ENCODE peak calls at places on chromosomes 7 and 10, in nine cellular contexts. S is OCI-LY7, Q is MM.1S, A is GM23338, M is HCT116, U is GM23248, W is PC-3, P is hepatocyte, K is SK-N-SH. N is an unnamed sample.

GRCh38 chr7:134513169-134513752 is 14.1 kb upstream of the AKR1B10 start:
- DNase-seq in S (peak), Q (peak), A (peak), M (no peak), U (peak), W (peak), P (peak), K (peak), N (peak)

GRCh38 chr10:88318803-88319202 is 264.3 kb downstream of the RNLS start:
- DNase-seq in S (peak), Q (peak), A (peak), M (peak), U (peak), W (no peak), P (no peak), K (no peak), N (no peak)

GRCh38 chr7:48665361-48666135 is 258.8 kb upstream of the CDC14C start:
- DNase-seq in S (no peak), Q (no peak), A (no peak), M (no peak), U (no peak), W (no peak), P (no peak), K (no peak), N (no peak)

GRCh38 chr10:86346169-86346793 is 20.3 kb downstream of the GRID1 start:
- DNase-seq in S (no peak), Q (no peak), A (no peak), M (no peak), U (no peak), W (no peak), P (no peak), K (peak), N (peak)

GRCh38 chr7:610531-611280 is 91.1 kb upstream of the PDGFA start:
- DNase-seq in S (no peak), Q (no peak), A (no peak), M (no peak), U (peak), W (no peak), P (peak), K (no peak), N (no peak)

GRCh38 chr7:130912910-130913720 is 179.1 kb upstream of the KLF14 start:
- DNase-seq in S (peak), Q (peak), A (no peak), M (peak), U (peak), W (peak), P (peak), K (no peak), N (peak)

GRCh38 chr7:506921-507622 is 12.6 kb downstream of the PDGFA start:
- DNase-seq in S (no peak), Q (no peak), A (no peak), M (no peak), U (no peak), W (no peak), P (no peak), K (no peak), N (no peak)

GRCh38 chr10:87661861-87662785 is 2.4 kb downstream of the PAPSS2 start:
- DNase-seq in S (no peak), Q (no peak), A (peak), M (no peak), U (peak), W (peak), P (no peak), K (no peak), N (no peak)

GRCh38 chr10:602391-603005 is 87.0 kb downstream of the DIP2C start:
- DNase-seq in S (no peak), Q (no peak), A (no peak), M (no peak), U (no peak), W (no peak), P (no peak), K (no peak), N (no peak)

GRCh38 chr7:21338728-21339164 is 89.1 kb upstream of the SP4 start:
- DNase-seq in S (no peak), Q (no peak), A (no peak), M (no peak), U (no peak), W (peak), P (no peak), K (no peak), N (no peak)

GRCh38 chr7:104980969-104981670 is 32.9 kb upstream of the KMT2E start:
- DNase-seq in S (peak), Q (peak), A (peak), M (peak), U (peak), W (peak), P (peak), K (peak), N (peak)

GRCh38 chr10:107767185-107767584 is 602.7 kb upstream of the SORCS1 start:
- DNase-seq in S (no peak), Q (no peak), A (no peak), M (no peak), U (peak), W (no peak), P (no peak), K (no peak), N (no peak)

GRCh38 chr7:54995631-54996340 is 23.0 kb upstream of the EGFR start:
- DNase-seq in S (no peak), Q (no peak), A (no peak), M (peak), U (peak), W (peak), P (peak), K (no peak), N (no peak)

GRCh38 chr7:2754086-2754485 is 66.1 kb downstream of the AMZ1 start:
- DNase-seq in S (no peak), Q (no peak), A (no peak), M (no peak), U (peak), W (no peak), P (no peak), K (no peak), N (no peak)

GRCh38 chr10:88707429-88708110 is 1.5 kb downstream of the LIPK start:
- DNase-seq in S (no peak), Q (no peak), A (no peak), M (peak), U (peak), W (no peak), P (no peak), K (no peak), N (no peak)

GRCh38 chr7:22121702-22122474 is 176.2 kb upstream of the CDCA7L start:
- DNase-seq in S (no peak), Q (no peak), A (no peak), M (no peak), U (peak), W (no peak), P (no peak), K (no peak), N (no peak)

GRCh38 chr7:12866237-12866636 is 178.8 kb downstream of the ARL4A start:
- DNase-seq in S (no peak), Q (no peak), A (no peak), M (no peak), U (no peak), W (no peak), P (no peak), K (no peak), N (peak)

GRCh38 chr10:5317547-5318107 is 47.1 kb upstream of the UCN3 start:
- DNase-seq in S (peak), Q (no peak), A (no peak), M (no peak), U (peak), W (peak), P (no peak), K (no peak), N (no peak)

GRCh38 chr7:51635801-51636200 is 319.2 kb upstream of the COBL start:
- DNase-seq in S (no peak), Q (no peak), A (no peak), M (no peak), U (no peak), W (no peak), P (no peak), K (no peak), N (no peak)

GRCh38 chr10:114473776-114474175 is 69.5 kb upstream of the AFAP1L2 start:
- DNase-seq in S (no peak), Q (no peak), A (no peak), M (no peak), U (no peak), W (no peak), P (peak), K (no peak), N (no peak)

GRCh38 chr10:97867220-97867800 is 17.7 kb downstream of the GOLGA7B start:
- DNase-seq in S (no peak), Q (no peak), A (no peak), M (no peak), U (no peak), W (no peak), P (no peak), K (no peak), N (no peak)

GRCh38 chr7:142248-142955 is 50.0 kb upstream of the FAM20C start:
- DNase-seq in S (no peak), Q (no peak), A (no peak), M (no peak), U (no peak), W (no peak), P (peak), K (no peak), N (no peak)

GRCh38 chr7:142925413-142925812 is 8.1 kb downstream of the TRPV5 start:
- DNase-seq in S (peak), Q (no peak), A (peak), M (no peak), U (no peak), W (no peak), P (no peak), K (no peak), N (no peak)

GRCh38 chr7:64886956-64887545 is 16.0 kb upstream of the ZNF273 start:
- DNase-seq in S (no peak), Q (no peak), A (no peak), M (no peak), U (no peak), W (no peak), P (no peak), K (peak), N (no peak)

GRCh38 chr7:1362301-1362700 is 97.0 kb downstream of the MICALL2 start:
- DNase-seq in S (no peak), Q (no peak), A (no peak), M (no peak), U (no peak), W (no peak), P (no peak), K (peak), N (no peak)

GRCh38 chr10:84551437-84552120 is 223.2 kb downstream of the CCSER2 start:
- DNase-seq in S (no peak), Q (no peak), A (no peak), M (no peak), U (no peak), W (no peak), P (no peak), K (no peak), N (no peak)

GRCh38 chr10:127194598-127194997 is 1.8 kb downstream of the INSYN2A start:
- DNase-seq in S (no peak), Q (no peak), A (no peak), M (no peak), U (no peak), W (no peak), P (no peak), K (no peak), N (no peak)

GRCh38 chr10:38605153-38605661 is 511.1 kb downstream of the ZNF37A start:
- DNase-seq in S (no peak), Q (no peak), A (peak), M (no peak), U (no peak), W (no peak), P (no peak), K (no peak), N (no peak)

GRCh38 chr7:77830649-77831355 is 32.2 kb downstream of the PHTF2 start:
- DNase-seq in S (no peak), Q (no peak), A (no peak), M (no peak), U (peak), W (no peak), P (no peak), K (no peak), N (no peak)

GRCh38 chr10:26805567-26806245 is 55.1 kb downstream of the ABI1 start:
- DNase-seq in S (no peak), Q (no peak), A (no peak), M (no peak), U (peak), W (no peak), P (peak), K (no peak), N (no peak)

GRCh38 chr7:110001254-110001938 is 1089.5 kb upstream of the LRRN3 start:
- DNase-seq in S (no peak), Q (no peak), A (no peak), M (no peak), U (no peak), W (no peak), P (no peak), K (peak), N (no peak)

GRCh38 chr7:90520484-90520883 is 51.0 kb downstream of the PTTG1IP2 start:
- DNase-seq in S (no peak), Q (no peak), A (peak), M (peak), U (peak), W (peak), P (peak), K (no peak), N (peak)

GRCh38 chr7:30556854-30557644 is 37.6 kb upstream of the GARS1 start:
- DNase-seq in S (no peak), Q (no peak), A (peak), M (no peak), U (no peak), W (peak), P (no peak), K (no peak), N (peak)

GRCh38 chr10:43124574-43125273 is 13.5 kb upstream of the CSGALNACT2 start:
- DNase-seq in S (no peak), Q (no peak), A (no peak), M (no peak), U (no peak), W (no peak), P (no peak), K (no peak), N (no peak)

GRCh38 chr10:35795131-35795819 is 153.2 kb upstream of the FZD8 start:
- DNase-seq in S (no peak), Q (no peak), A (no peak), M (no peak), U (peak), W (peak), P (no peak), K (no peak), N (no peak)
- TF ChIP-seq EZH2phosphoT487 in S (no peak), Q (no peak), A (no peak), M (no peak), U (no peak), W (no peak), P (no peak), K (no peak), N (no peak)

DNA sequence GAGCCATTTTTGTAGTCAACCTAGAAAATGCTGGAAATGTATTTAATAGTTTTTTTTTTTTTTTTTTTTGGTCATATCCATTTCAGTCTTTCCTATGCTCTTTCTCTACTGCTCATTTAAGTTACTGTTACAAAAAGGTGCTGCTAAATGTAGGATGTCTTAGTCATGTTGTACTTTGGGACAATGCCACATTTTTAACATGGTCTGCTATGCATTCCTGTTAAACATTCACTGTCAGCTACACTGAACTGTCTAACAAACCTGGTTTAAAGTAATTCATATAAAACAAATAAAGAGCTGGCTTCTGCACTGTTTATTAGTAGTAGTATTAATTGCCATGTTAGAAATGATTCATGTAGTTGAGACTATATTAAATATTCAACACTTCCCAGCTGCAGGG is 108.6 kb downstream of the NSUN6 start:
- DNase-seq in S (no peak), Q (no peak), A (no peak), M (no peak), U (peak), W (no peak), P (no peak), K (no peak), N (no peak)
- TF ChIP-seq EZH2phosphoT487 in S (no peak), Q (no peak), A (no peak), M (no peak), U (no peak), W (no peak), P (no peak), K (no peak), N (no peak)

DNA sequence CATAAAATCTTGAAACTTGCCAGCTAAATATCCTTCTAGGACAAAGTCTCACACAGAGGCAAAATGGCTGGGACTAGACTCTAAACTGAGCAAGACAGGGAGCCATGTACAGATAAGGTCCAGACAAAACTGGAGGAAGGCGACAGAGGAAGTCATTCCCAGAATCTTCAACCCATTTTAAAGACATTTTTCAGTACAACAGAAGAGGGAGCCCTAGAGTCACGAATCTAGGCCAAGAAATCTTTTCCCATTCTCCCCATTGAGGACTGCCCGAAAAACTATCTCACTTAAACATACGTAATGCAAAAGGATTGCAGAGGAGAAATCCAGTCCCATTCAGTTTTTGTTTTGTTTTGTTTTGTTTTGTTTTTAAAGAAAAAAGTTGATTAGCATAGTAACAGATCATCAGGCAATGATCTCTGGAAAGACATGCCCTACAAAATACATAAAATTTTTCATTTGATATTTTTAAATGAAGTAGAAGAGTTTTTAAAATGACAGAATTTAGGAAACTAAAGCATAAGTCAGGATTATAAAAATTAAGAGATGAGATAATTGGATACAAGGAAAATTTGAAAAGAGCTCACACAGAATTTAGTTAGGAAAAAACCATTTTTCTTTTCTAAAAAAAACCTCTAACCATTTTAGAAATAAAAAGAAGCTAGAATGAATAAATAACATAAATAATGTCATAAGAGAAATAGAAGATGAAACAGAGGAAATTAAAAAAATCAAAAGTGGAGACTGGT is 16.9 kb upstream of the PRF1 start:
- DNase-seq in S (no peak), Q (no peak), A (peak), M (peak), U (peak), W (peak), P (no peak), K (no peak), N (no peak)
- TF ChIP-seq EZH2phosphoT487 in S (no peak), Q (no peak), A (no peak), M (no peak), U (no peak), W (no peak), P (no peak), K (no peak), N (no peak)

GRCh38 chr10:103350175-103350521 is 792 bp downstream of the PCGF6 start:
- DNase-seq in S (no peak), Q (no peak), A (no peak), M (no peak), U (no peak), W (no peak), P (no peak), K (no peak), N (no peak)
- TF ChIP-seq EZH2phosphoT487 in S (no peak), Q (no peak), A (no peak), M (no peak), U (no peak), W (no peak), P (no peak), K (no peak), N (no peak)

DNA sequence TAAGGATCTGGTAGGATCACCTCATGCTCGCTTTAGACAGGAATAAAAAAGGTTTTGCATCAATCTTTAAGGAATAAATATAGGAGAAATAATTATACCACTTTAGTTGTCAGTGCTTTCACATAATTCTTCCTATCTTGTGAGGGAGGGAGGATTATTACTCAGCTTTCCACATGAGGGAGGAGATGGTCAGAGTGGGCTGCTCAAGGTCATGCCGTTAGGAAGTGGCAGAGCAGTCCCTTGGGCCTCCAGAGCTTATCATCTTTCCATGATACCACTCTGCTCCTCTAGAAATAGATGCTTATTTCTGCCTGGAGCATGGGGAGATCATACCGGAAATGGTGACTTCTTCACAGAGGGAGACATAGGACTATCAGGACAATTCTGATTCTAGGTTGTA is 356.9 kb downstream of the GPR158 start:
- DNase-seq in S (no peak), Q (no peak), A (no peak), M (no peak), U (no peak), W (no peak), P (no peak), K (no peak), N (no peak)
- TF ChIP-seq EZH2phosphoT487 in S (no peak), Q (no peak), A (no peak), M (no peak), U (no peak), W (no peak), P (no peak), K (no peak), N (no peak)

DNA sequence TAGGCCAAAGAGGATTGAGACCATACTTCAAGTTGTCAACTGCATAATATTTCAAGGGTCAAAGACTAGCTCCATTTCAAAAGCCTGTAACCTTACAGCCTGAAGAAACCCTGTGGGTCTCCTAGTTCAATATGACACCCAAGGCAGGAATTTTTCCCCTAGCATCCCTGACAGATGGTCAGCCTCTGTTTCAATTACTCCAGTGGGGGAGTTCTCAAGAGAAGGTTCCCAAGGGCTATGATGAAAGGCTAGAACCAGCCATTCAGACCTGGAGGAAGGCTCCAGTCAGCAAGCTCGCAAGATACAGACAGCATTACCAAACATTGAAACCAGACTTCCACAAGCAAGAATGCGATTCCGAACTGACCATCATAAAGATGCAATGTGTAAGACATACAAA is 1.6 kb downstream of the HTR7 start:
- DNase-seq in S (no peak), Q (no peak), A (peak), M (no peak), U (no peak), W (no peak), P (no peak), K (no peak), N (no peak)
- TF ChIP-seq EZH2phosphoT487 in S (no peak), Q (no peak), A (no peak), M (no peak), U (no peak), W (no peak), P (no peak), K (no peak), N (no peak)

GRCh38 chr10:73914036-73914435 is 3.1 kb downstream of the PLAU start:
- DNase-seq in S (no peak), Q (no peak), A (peak), M (no peak), U (no peak), W (no peak), P (no peak), K (no peak), N (no peak)

GRCh38 chr10:73920084-73920483 is 9.2 kb downstream of the PLAU start:
- DNase-seq in S (peak), Q (peak), A (peak), M (no peak), U (peak), W (peak), P (no peak), K (peak), N (no peak)

GRCh38 chr10:73915206-73915851 is 4.4 kb downstream of the PLAU start:
- DNase-seq in S (no peak), Q (no peak), A (no peak), M (no peak), U (no peak), W (peak), P (no peak), K (no peak), N (no peak)

GRCh38 chr10:73916761-73917470 is 6.0 kb downstream of the PLAU start:
- DNase-seq in S (no peak), Q (peak), A (no peak), M (no peak), U (no peak), W (peak), P (no peak), K (no peak), N (no peak)

GRCh38 chr10:73917566-73918305 is 6.8 kb downstream of the PLAU start:
- DNase-seq in S (no peak), Q (no peak), A (no peak), M (no peak), U (no peak), W (peak), P (no peak), K (no peak), N (no peak)
- TF ChIP-seq EZH2phosphoT487 in S (no peak), Q (no peak), A (no peak), M (no peak), U (no peak), W (no peak), P (no peak), K (no peak), N (no peak)

GRCh38 chr10:123859651-123860045 is 32.0 kb downstream of the CPXM2 start:
- DNase-seq in S (no peak), Q (no peak), A (no peak), M (no peak), U (no peak), W (no peak), P (no peak), K (no peak), N (no peak)
- TF ChIP-seq EZH2phosphoT487 in S (no peak), Q (no peak), A (no peak), M (no peak), U (no peak), W (no peak), P (no peak), K (no peak), N (no peak)